ENCODE peak calls at places on chromosomes 4 and X, in nine cellular contexts. One of them, this sample, is unnamed.

GRCh38 chr4:136811496-136812077 is 720.7 kb downstream of the PCDH18 start:
- DNase-seq in stimulated activated CD8-positive, alpha-beta memory T cell treated with anti-CD3 and anti-CD28 coated beads, Interleukin-15, amount 100 ng/mL, for 4 hours: no peak
- DNase-seq in stimulated activated CD4-positive, alpha-beta T cell treated with anti-CD3 and anti-CD28 coated beads, Interleukin-2, amount 100 ng/mL, for 24 hours: no peak
- DNase-seq in globus pallidus: no peak
- DNase-seq in AG04450: no peak
- DNase-seq in fibroblast of the conjunctiva: no peak
- DNase-seq in upper lobe of right lung: no peak
- DNase-seq in Panc1: no peak
- DNase-seq in fibroblast of lung: no peak
- DNase-seq in this sample: no peak

GRCh38 chr4:54050214-54050904 is 14.0 kb downstream of the CHIC2 start:
- DNase-seq in fibroblast of lung: peak
- DNase-seq in Panc1: no peak
- DNase-seq in stimulated activated CD8-positive, alpha-beta memory T cell treated with anti-CD3 and anti-CD28 coated beads, Interleukin-15, amount 100 ng/mL, for 4 hours: no peak
- DNase-seq in stimulated activated CD4-positive, alpha-beta T cell treated with anti-CD3 and anti-CD28 coated beads, Interleukin-2, amount 100 ng/mL, for 24 hours: no peak
- DNase-seq in globus pallidus: no peak
- DNase-seq in fibroblast of the conjunctiva: no peak
- DNase-seq in AG04450: peak
- DNase-seq in upper lobe of right lung: no peak
- DNase-seq in this sample: peak

GRCh38 chr4:176920694-176921093 is 128.0 kb upstream of the VEGFC start:
- DNase-seq in fibroblast of lung: peak
- DNase-seq in stimulated activated CD8-positive, alpha-beta memory T cell treated with anti-CD3 and anti-CD28 coated beads, Interleukin-15, amount 100 ng/mL, for 4 hours: no peak
- DNase-seq in upper lobe of right lung: no peak
- DNase-seq in Panc1: peak
- DNase-seq in AG04450: no peak
- DNase-seq in globus pallidus: no peak
- DNase-seq in fibroblast of the conjunctiva: peak
- DNase-seq in stimulated activated CD4-positive, alpha-beta T cell treated with anti-CD3 and anti-CD28 coated beads, Interleukin-2, amount 100 ng/mL, for 24 hours: no peak
- DNase-seq in this sample: peak

GRCh38 chr4:82044141-82044993 is 329.4 kb downstream of the HNRNPD start:
- DNase-seq in AG04450: no peak
- DNase-seq in fibroblast of lung: peak
- DNase-seq in fibroblast of the conjunctiva: peak
- DNase-seq in globus pallidus: peak
- DNase-seq in stimulated activated CD4-positive, alpha-beta T cell treated with anti-CD3 and anti-CD28 coated beads, Interleukin-2, amount 100 ng/mL, for 24 hours: no peak
- DNase-seq in stimulated activated CD8-positive, alpha-beta memory T cell treated with anti-CD3 and anti-CD28 coated beads, Interleukin-15, amount 100 ng/mL, for 4 hours: no peak
- DNase-seq in Panc1: no peak
- DNase-seq in upper lobe of right lung: peak
- DNase-seq in this sample: peak

GRCh38 chrX:31201503-31201902 is 129.7 kb upstream of the FTHL17 start:
- DNase-seq in Panc1: no peak
- DNase-seq in upper lobe of right lung: no peak
- DNase-seq in globus pallidus: no peak
- DNase-seq in fibroblast of lung: no peak
- DNase-seq in stimulated activated CD4-positive, alpha-beta T cell treated with anti-CD3 and anti-CD28 coated beads, Interleukin-2, amount 100 ng/mL, for 24 hours: no peak
- DNase-seq in AG04450: no peak
- DNase-seq in fibroblast of the conjunctiva: no peak
- DNase-seq in stimulated activated CD8-positive, alpha-beta memory T cell treated with anti-CD3 and anti-CD28 coated beads, Interleukin-15, amount 100 ng/mL, for 4 hours: no peak
- DNase-seq in this sample: no peak

GRCh38 chr4:27429260-27429970 is 568.8 kb downstream of the STIM2 start:
- DNase-seq in upper lobe of right lung: no peak
- DNase-seq in fibroblast of the conjunctiva: no peak
- DNase-seq in stimulated activated CD4-positive, alpha-beta T cell treated with anti-CD3 and anti-CD28 coated beads, Interleukin-2, amount 100 ng/mL, for 24 hours: no peak
- DNase-seq in globus pallidus: no peak
- DNase-seq in stimulated activated CD8-positive, alpha-beta memory T cell treated with anti-CD3 and anti-CD28 coated beads, Interleukin-15, amount 100 ng/mL, for 4 hours: no peak
- DNase-seq in Panc1: no peak
- DNase-seq in AG04450: no peak
- DNase-seq in fibroblast of lung: peak
- DNase-seq in this sample: no peak

GRCh38 chr4:25672756-25673155 is 17.1 kb downstream of the SLC34A2 start:
- DNase-seq in upper lobe of right lung: no peak
- DNase-seq in Panc1: no peak
- DNase-seq in AG04450: no peak
- DNase-seq in stimulated activated CD8-positive, alpha-beta memory T cell treated with anti-CD3 and anti-CD28 coated beads, Interleukin-15, amount 100 ng/mL, for 4 hours: no peak
- DNase-seq in fibroblast of the conjunctiva: no peak
- DNase-seq in stimulated activated CD4-positive, alpha-beta T cell treated with anti-CD3 and anti-CD28 coated beads, Interleukin-2, amount 100 ng/mL, for 24 hours: no peak
- DNase-seq in fibroblast of lung: no peak
- DNase-seq in globus pallidus: no peak
- DNase-seq in this sample: no peak

GRCh38 chrX:24235084-24235710 is 78.7 kb downstream of the SUPT20HL2 start:
- DNase-seq in stimulated activated CD8-positive, alpha-beta memory T cell treated with anti-CD3 and anti-CD28 coated beads, Interleukin-15, amount 100 ng/mL, for 4 hours: no peak
- DNase-seq in stimulated activated CD4-positive, alpha-beta T cell treated with anti-CD3 and anti-CD28 coated beads, Interleukin-2, amount 100 ng/mL, for 24 hours: no peak
- DNase-seq in globus pallidus: no peak
- DNase-seq in Panc1: no peak
- DNase-seq in fibroblast of the conjunctiva: no peak
- DNase-seq in fibroblast of lung: no peak
- DNase-seq in upper lobe of right lung: no peak
- DNase-seq in AG04450: no peak
- DNase-seq in this sample: no peak

GRCh38 chr4:24771241-24771640 is 24.1 kb upstream of the SOD3 start:
- DNase-seq in stimulated activated CD4-positive, alpha-beta T cell treated with anti-CD3 and anti-CD28 coated beads, Interleukin-2, amount 100 ng/mL, for 24 hours: no peak
- DNase-seq in Panc1: no peak
- DNase-seq in fibroblast of lung: peak
- DNase-seq in upper lobe of right lung: no peak
- DNase-seq in stimulated activated CD8-positive, alpha-beta memory T cell treated with anti-CD3 and anti-CD28 coated beads, Interleukin-15, amount 100 ng/mL, for 4 hours: no peak
- DNase-seq in globus pallidus: no peak
- DNase-seq in AG04450: no peak
- DNase-seq in fibroblast of the conjunctiva: no peak
- DNase-seq in this sample: no peak

GRCh38 chrX:131763674-131764073 is 219.8 kb downstream of the OR13H1 start:
- DNase-seq in stimulated activated CD4-positive, alpha-beta T cell treated with anti-CD3 and anti-CD28 coated beads, Interleukin-2, amount 100 ng/mL, for 24 hours: no peak
- DNase-seq in globus pallidus: peak
- DNase-seq in upper lobe of right lung: no peak
- DNase-seq in AG04450: no peak
- DNase-seq in fibroblast of lung: peak
- DNase-seq in fibroblast of the conjunctiva: peak
- DNase-seq in Panc1: peak
- DNase-seq in stimulated activated CD8-positive, alpha-beta memory T cell treated with anti-CD3 and anti-CD28 coated beads, Interleukin-15, amount 100 ng/mL, for 4 hours: no peak
- DNase-seq in this sample: no peak

GRCh38 chr4:176579233-176579632 is 213.5 kb downstream of the VEGFC start:
- DNase-seq in upper lobe of right lung: no peak
- DNase-seq in AG04450: no peak
- DNase-seq in fibroblast of the conjunctiva: no peak
- DNase-seq in globus pallidus: no peak
- DNase-seq in stimulated activated CD4-positive, alpha-beta T cell treated with anti-CD3 and anti-CD28 coated beads, Interleukin-2, amount 100 ng/mL, for 24 hours: no peak
- DNase-seq in fibroblast of lung: no peak
- DNase-seq in Panc1: peak
- DNase-seq in stimulated activated CD8-positive, alpha-beta memory T cell treated with anti-CD3 and anti-CD28 coated beads, Interleukin-15, amount 100 ng/mL, for 4 hours: no peak
- DNase-seq in this sample: peak

GRCh38 chr4:89277412-89277811 is 30.2 kb downstream of the GPRIN3 start:
- DNase-seq in stimulated activated CD4-positive, alpha-beta T cell treated with anti-CD3 and anti-CD28 coated beads, Interleukin-2, amount 100 ng/mL, for 24 hours: no peak
- DNase-seq in upper lobe of right lung: no peak
- DNase-seq in stimulated activated CD8-positive, alpha-beta memory T cell treated with anti-CD3 and anti-CD28 coated beads, Interleukin-15, amount 100 ng/mL, for 4 hours: no peak
- DNase-seq in Panc1: no peak
- DNase-seq in globus pallidus: no peak
- DNase-seq in fibroblast of lung: peak
- DNase-seq in AG04450: no peak
- DNase-seq in fibroblast of the conjunctiva: no peak
- DNase-seq in this sample: peak

GRCh38 chr4:140103676-140104075 is 50.3 kb downstream of the MAML3 start:
- DNase-seq in stimulated activated CD8-positive, alpha-beta memory T cell treated with anti-CD3 and anti-CD28 coated beads, Interleukin-15, amount 100 ng/mL, for 4 hours: no peak
- DNase-seq in stimulated activated CD4-positive, alpha-beta T cell treated with anti-CD3 and anti-CD28 coated beads, Interleukin-2, amount 100 ng/mL, for 24 hours: peak
- DNase-seq in fibroblast of lung: peak
- DNase-seq in Panc1: no peak
- DNase-seq in upper lobe of right lung: no peak
- DNase-seq in fibroblast of the conjunctiva: peak
- DNase-seq in globus pallidus: no peak
- DNase-seq in AG04450: no peak
- DNase-seq in this sample: peak

GRCh38 chr4:147578057-147578476 is 39.1 kb upstream of the TMEM184C start:
- DNase-seq in fibroblast of lung: peak
- DNase-seq in stimulated activated CD8-positive, alpha-beta memory T cell treated with anti-CD3 and anti-CD28 coated beads, Interleukin-15, amount 100 ng/mL, for 4 hours: no peak
- DNase-seq in Panc1: peak
- DNase-seq in AG04450: peak
- DNase-seq in fibroblast of the conjunctiva: peak
- DNase-seq in stimulated activated CD4-positive, alpha-beta T cell treated with anti-CD3 and anti-CD28 coated beads, Interleukin-2, amount 100 ng/mL, for 24 hours: no peak
- DNase-seq in upper lobe of right lung: no peak
- DNase-seq in globus pallidus: no peak
- DNase-seq in this sample: peak

GRCh38 chr4:89284828-89285227 is 22.8 kb downstream of the GPRIN3 start:
- DNase-seq in upper lobe of right lung: no peak
- DNase-seq in stimulated activated CD4-positive, alpha-beta T cell treated with anti-CD3 and anti-CD28 coated beads, Interleukin-2, amount 100 ng/mL, for 24 hours: no peak
- DNase-seq in fibroblast of the conjunctiva: no peak
- DNase-seq in fibroblast of lung: no peak
- DNase-seq in globus pallidus: no peak
- DNase-seq in AG04450: no peak
- DNase-seq in stimulated activated CD8-positive, alpha-beta memory T cell treated with anti-CD3 and anti-CD28 coated beads, Interleukin-15, amount 100 ng/mL, for 4 hours: no peak
- DNase-seq in Panc1: no peak
- DNase-seq in this sample: no peak

GRCh38 chr4:180665994-180666818 is 1577.0 kb upstream of the TENM3 start:
- DNase-seq in AG04450: peak
- DNase-seq in globus pallidus: peak
- DNase-seq in stimulated activated CD4-positive, alpha-beta T cell treated with anti-CD3 and anti-CD28 coated beads, Interleukin-2, amount 100 ng/mL, for 24 hours: no peak
- DNase-seq in upper lobe of right lung: no peak
- DNase-seq in fibroblast of lung: peak
- DNase-seq in stimulated activated CD8-positive, alpha-beta memory T cell treated with anti-CD3 and anti-CD28 coated beads, Interleukin-15, amount 100 ng/mL, for 4 hours: no peak
- DNase-seq in Panc1: peak
- DNase-seq in fibroblast of the conjunctiva: peak
- DNase-seq in this sample: peak

GRCh38 chr4:1784395-1784788 is 8.7 kb upstream of the FGFR3 start:
- DNase-seq in stimulated activated CD4-positive, alpha-beta T cell treated with anti-CD3 and anti-CD28 coated beads, Interleukin-2, amount 100 ng/mL, for 24 hours: no peak
- DNase-seq in upper lobe of right lung: no peak
- DNase-seq in globus pallidus: no peak
- DNase-seq in fibroblast of lung: no peak
- DNase-seq in fibroblast of the conjunctiva: no peak
- DNase-seq in AG04450: no peak
- DNase-seq in stimulated activated CD8-positive, alpha-beta memory T cell treated with anti-CD3 and anti-CD28 coated beads, Interleukin-15, amount 100 ng/mL, for 4 hours: no peak
- DNase-seq in Panc1: no peak
- DNase-seq in this sample: no peak

GRCh38 chrX:17535229-17535628 is 160.2 kb downstream of the NHS start:
- DNase-seq in fibroblast of the conjunctiva: no peak
- DNase-seq in AG04450: no peak
- DNase-seq in stimulated activated CD4-positive, alpha-beta T cell treated with anti-CD3 and anti-CD28 coated beads, Interleukin-2, amount 100 ng/mL, for 24 hours: peak
- DNase-seq in fibroblast of lung: no peak
- DNase-seq in Panc1: no peak
- DNase-seq in upper lobe of right lung: no peak
- DNase-seq in stimulated activated CD8-positive, alpha-beta memory T cell treated with anti-CD3 and anti-CD28 coated beads, Interleukin-15, amount 100 ng/mL, for 4 hours: no peak
- DNase-seq in globus pallidus: no peak
- DNase-seq in this sample: no peak

GRCh38 chr4:94695389-94695788 is 62.4 kb upstream of the BMPR1B start:
- DNase-seq in fibroblast of the conjunctiva: no peak
- DNase-seq in stimulated activated CD8-positive, alpha-beta memory T cell treated with anti-CD3 and anti-CD28 coated beads, Interleukin-15, amount 100 ng/mL, for 4 hours: no peak
- DNase-seq in fibroblast of lung: no peak
- DNase-seq in AG04450: no peak
- DNase-seq in globus pallidus: no peak
- DNase-seq in stimulated activated CD4-positive, alpha-beta T cell treated with anti-CD3 and anti-CD28 coated beads, Interleukin-2, amount 100 ng/mL, for 24 hours: no peak
- DNase-seq in Panc1: no peak
- DNase-seq in upper lobe of right lung: no peak
- DNase-seq in this sample: no peak

GRCh38 chr4:154781983-154782293 is 866 bp downstream of the RBM46 start:
- DNase-seq in AG04450: no peak
- DNase-seq in fibroblast of the conjunctiva: no peak
- DNase-seq in fibroblast of lung: no peak
- DNase-seq in stimulated activated CD8-positive, alpha-beta memory T cell treated with anti-CD3 and anti-CD28 coated beads, Interleukin-15, amount 100 ng/mL, for 4 hours: no peak
- DNase-seq in globus pallidus: no peak
- DNase-seq in upper lobe of right lung: no peak
- DNase-seq in stimulated activated CD4-positive, alpha-beta T cell treated with anti-CD3 and anti-CD28 coated beads, Interleukin-2, amount 100 ng/mL, for 24 hours: no peak
- DNase-seq in Panc1: no peak
- DNase-seq in this sample: no peak

GRCh38 chrX:152865232-152865920 is 32.5 kb upstream of the ZNF185 start:
- DNase-seq in fibroblast of the conjunctiva: no peak
- DNase-seq in stimulated activated CD4-positive, alpha-beta T cell treated with anti-CD3 and anti-CD28 coated beads, Interleukin-2, amount 100 ng/mL, for 24 hours: no peak
- DNase-seq in fibroblast of lung: peak
- DNase-seq in AG04450: no peak
- DNase-seq in globus pallidus: no peak
- DNase-seq in stimulated activated CD8-positive, alpha-beta memory T cell treated with anti-CD3 and anti-CD28 coated beads, Interleukin-15, amount 100 ng/mL, for 4 hours: no peak
- DNase-seq in Panc1: no peak
- DNase-seq in upper lobe of right lung: no peak
- DNase-seq in this sample: no peak

GRCh38 chr4:3873446-3874415 is 107.5 kb downstream of the ADRA2C start:
- DNase-seq in globus pallidus: no peak
- DNase-seq in Panc1: no peak
- DNase-seq in fibroblast of lung: no peak
- DNase-seq in fibroblast of the conjunctiva: no peak
- DNase-seq in stimulated activated CD4-positive, alpha-beta T cell treated with anti-CD3 and anti-CD28 coated beads, Interleukin-2, amount 100 ng/mL, for 24 hours: no peak
- DNase-seq in upper lobe of right lung: peak
- DNase-seq in stimulated activated CD8-positive, alpha-beta memory T cell treated with anti-CD3 and anti-CD28 coated beads, Interleukin-15, amount 100 ng/mL, for 4 hours: no peak
- DNase-seq in AG04450: no peak
- DNase-seq in this sample: no peak

GRCh38 chrX:106649523-106650428 is 38.0 kb downstream of the RADX start:
- DNase-seq in Panc1: no peak
- DNase-seq in AG04450: no peak
- DNase-seq in globus pallidus: no peak
- DNase-seq in fibroblast of lung: no peak
- DNase-seq in stimulated activated CD8-positive, alpha-beta memory T cell treated with anti-CD3 and anti-CD28 coated beads, Interleukin-15, amount 100 ng/mL, for 4 hours: no peak
- DNase-seq in fibroblast of the conjunctiva: no peak
- DNase-seq in stimulated activated CD4-positive, alpha-beta T cell treated with anti-CD3 and anti-CD28 coated beads, Interleukin-2, amount 100 ng/mL, for 24 hours: no peak
- DNase-seq in upper lobe of right lung: no peak
- DNase-seq in this sample: no peak

GRCh38 chrX:78725257-78725656 is 22.3 kb upstream of the LPAR4 start:
- DNase-seq in fibroblast of the conjunctiva: no peak
- DNase-seq in AG04450: no peak
- DNase-seq in stimulated activated CD4-positive, alpha-beta T cell treated with anti-CD3 and anti-CD28 coated beads, Interleukin-2, amount 100 ng/mL, for 24 hours: no peak
- DNase-seq in globus pallidus: no peak
- DNase-seq in fibroblast of lung: no peak
- DNase-seq in Panc1: no peak
- DNase-seq in upper lobe of right lung: no peak
- DNase-seq in stimulated activated CD8-positive, alpha-beta memory T cell treated with anti-CD3 and anti-CD28 coated beads, Interleukin-15, amount 100 ng/mL, for 4 hours: no peak
- DNase-seq in this sample: no peak

GRCh38 chrX:21946925-21947641 is 6.6 kb downstream of the SMS start:
- DNase-seq in stimulated activated CD4-positive, alpha-beta T cell treated with anti-CD3 and anti-CD28 coated beads, Interleukin-2, amount 100 ng/mL, for 24 hours: no peak
- DNase-seq in globus pallidus: no peak
- DNase-seq in fibroblast of the conjunctiva: no peak
- DNase-seq in Panc1: no peak
- DNase-seq in fibroblast of lung: peak
- DNase-seq in upper lobe of right lung: no peak
- DNase-seq in stimulated activated CD8-positive, alpha-beta memory T cell treated with anti-CD3 and anti-CD28 coated beads, Interleukin-15, amount 100 ng/mL, for 4 hours: no peak
- DNase-seq in AG04450: no peak
- DNase-seq in this sample: peak

GRCh38 chrX:22952011-22952410 is 47.7 kb upstream of the DDX53 start:
- DNase-seq in fibroblast of the conjunctiva: peak
- DNase-seq in globus pallidus: no peak
- DNase-seq in fibroblast of lung: peak
- DNase-seq in upper lobe of right lung: no peak
- DNase-seq in stimulated activated CD8-positive, alpha-beta memory T cell treated with anti-CD3 and anti-CD28 coated beads, Interleukin-15, amount 100 ng/mL, for 4 hours: no peak
- DNase-seq in stimulated activated CD4-positive, alpha-beta T cell treated with anti-CD3 and anti-CD28 coated beads, Interleukin-2, amount 100 ng/mL, for 24 hours: no peak
- DNase-seq in AG04450: no peak
- DNase-seq in Panc1: no peak
- DNase-seq in this sample: peak

GRCh38 chrX:6407541-6407940 is 127.4 kb downstream of the VCX3A start:
- DNase-seq in upper lobe of right lung: no peak
- DNase-seq in AG04450: no peak
- DNase-seq in fibroblast of lung: no peak
- DNase-seq in stimulated activated CD4-positive, alpha-beta T cell treated with anti-CD3 and anti-CD28 coated beads, Interleukin-2, amount 100 ng/mL, for 24 hours: no peak
- DNase-seq in Panc1: no peak
- DNase-seq in stimulated activated CD8-positive, alpha-beta memory T cell treated with anti-CD3 and anti-CD28 coated beads, Interleukin-15, amount 100 ng/mL, for 4 hours: no peak
- DNase-seq in globus pallidus: no peak
- DNase-seq in fibroblast of the conjunctiva: no peak
- DNase-seq in this sample: no peak

GRCh38 chr4:74175379-74175778 is 17.5 kb downstream of the MTHFD2L start:
- DNase-seq in stimulated activated CD4-positive, alpha-beta T cell treated with anti-CD3 and anti-CD28 coated beads, Interleukin-2, amount 100 ng/mL, for 24 hours: no peak
- DNase-seq in stimulated activated CD8-positive, alpha-beta memory T cell treated with anti-CD3 and anti-CD28 coated beads, Interleukin-15, amount 100 ng/mL, for 4 hours: no peak
- DNase-seq in globus pallidus: no peak
- DNase-seq in upper lobe of right lung: no peak
- DNase-seq in fibroblast of the conjunctiva: no peak
- DNase-seq in AG04450: no peak
- DNase-seq in fibroblast of lung: no peak
- DNase-seq in Panc1: no peak
- DNase-seq in this sample: no peak

GRCh38 chrX:16743604-16744325 is 24.4 kb downstream of the SYAP1 start:
- DNase-seq in stimulated activated CD8-positive, alpha-beta memory T cell treated with anti-CD3 and anti-CD28 coated beads, Interleukin-15, amount 100 ng/mL, for 4 hours: no peak
- DNase-seq in fibroblast of the conjunctiva: peak
- DNase-seq in fibroblast of lung: peak
- DNase-seq in upper lobe of right lung: no peak
- DNase-seq in globus pallidus: no peak
- DNase-seq in stimulated activated CD4-positive, alpha-beta T cell treated with anti-CD3 and anti-CD28 coated beads, Interleukin-2, amount 100 ng/mL, for 24 hours: no peak
- DNase-seq in AG04450: peak
- DNase-seq in Panc1: no peak
- DNase-seq in this sample: peak